ENCODE peak calls at places on chromosome X, in ten cellular contexts. O is CD8-positive, alpha-beta memory T cell; B is fibroblast of lung; D is cardiac muscle cell; M is CD4-positive, alpha-beta memory T cell; F is spleen; L is HCT116; A is left lung; V is upper lobe of right lung; E is CD8-positive, alpha-beta T cell. R is an unnamed sample.

GRCh38 chrX:20418379-20418778 is 151.7 kb upstream of the RPS6KA3 start:
- DNase-seq in L (no peak), A (no peak), F (no peak), E (no peak), M (no peak), V (no peak), B (no peak), D (no peak), O (no peak), R (peak; percentile 16)

GRCh38 chrX:101347859-101348451 is 587 bp downstream of the TIMM8A start:
- DNase-seq in V (no peak), D (peak; percentile 39), A (no peak), B (peak; percentile 9), E (no peak), M (no peak), F (no peak), L (no peak), O (no peak), R (no peak)

GRCh38 chrX:24260827-24261550 is 52.9 kb downstream of the SUPT20HL2 start:
- DNase-seq in V (no peak), E (no peak), O (no peak), F (no peak), D (peak; percentile 82), B (peak; percentile 61), M (no peak), L (no peak), A (peak; percentile 70), R (no peak)

GRCh38 chrX:34653811-34654210 is 3.3 kb downstream of the TMEM47 start:
- DNase-seq in B (peak; percentile 44), D (no peak), M (no peak), L (no peak), V (no peak), F (no peak), A (no peak), O (no peak), E (no peak), R (no peak)

GRCh38 chrX:71081348-71082148 is 13.4 kb upstream of the SNX12 start:
- DNase-seq in B (peak; percentile 50), L (no peak), V (no peak), D (peak; percentile 63), M (no peak), A (no peak), E (no peak), F (no peak), O (no peak), R (no peak)

GRCh38 chrX:39756086-39756883 is 341.5 kb downstream of the BCOR start:
- DNase-seq in M (no peak), L (no peak), O (no peak), D (no peak), E (no peak), A (no peak), V (no peak), F (no peak), B (no peak), R (no peak)

GRCh38 chrX:7987160-7987992 is 60.2 kb upstream of the PNPLA4 start:
- DNase-seq in E (no peak), F (no peak), D (no peak), M (no peak), V (no peak), O (no peak), L (no peak), B (no peak), A (no peak), R (no peak)

GRCh38 chrX:74505437-74505836 is 84.1 kb downstream of the SLC16A2 start:
- DNase-seq in M (no peak), O (no peak), E (no peak), F (no peak), L (no peak), D (no peak), V (no peak), B (no peak), A (no peak), R (no peak)

GRCh38 chrX:97027384-97027922 is 143.7 kb downstream of the RPA4 start:
- DNase-seq in M (no peak), V (no peak), L (no peak), B (no peak), O (no peak), F (no peak), A (no peak), E (no peak), D (no peak), R (no peak)

GRCh38 chrX:24298191-24298590 is 15.7 kb downstream of the SUPT20HL2 start:
- DNase-seq in L (no peak), V (no peak), A (no peak), B (no peak), M (no peak), F (no peak), E (no peak), D (no peak), O (no peak), R (no peak)

GRCh38 chrX:134542485-134542884 is 82.5 kb downstream of the HPRT1 start:
- DNase-seq in M (no peak), O (no peak), B (peak; percentile 80), D (peak; percentile 88), E (no peak), A (no peak), V (no peak), L (no peak), F (no peak), R (no peak)

GRCh38 chrX:40152706-40153334 is 55.1 kb upstream of the BCOR start:
- DNase-seq in D (no peak), A (no peak), M (no peak), B (no peak), L (no peak), F (peak; percentile 86), E (no peak), O (no peak), V (peak; percentile 83), R (no peak)

GRCh38 chrX:137428251-137428661 is 137.7 kb upstream of the ZIC3 start:
- DNase-seq in D (peak; percentile 15), B (no peak), O (no peak), E (no peak), M (no peak), F (no peak), L (no peak), V (no peak), A (no peak), R (no peak)

GRCh38 chrX:137430301-137430700 is 135.6 kb upstream of the ZIC3 start:
- DNase-seq in V (no peak), L (no peak), M (no peak), O (no peak), A (no peak), B (no peak), D (no peak), E (no peak), F (no peak), R (no peak)

GRCh38 chrX:137427061-137427778 is 138.7 kb upstream of the ZIC3 start:
- DNase-seq in M (no peak), F (no peak), D (no peak), V (no peak), A (no peak), B (no peak), E (no peak), O (no peak), L (no peak), R (no peak)

GRCh38 chrX:137427813-137428212 is 138.1 kb upstream of the ZIC3 start:
- DNase-seq in D (peak; percentile 7), E (no peak), B (peak; percentile 0), O (no peak), L (no peak), V (no peak), A (no peak), M (no peak), F (no peak), R (no peak)

DNA sequence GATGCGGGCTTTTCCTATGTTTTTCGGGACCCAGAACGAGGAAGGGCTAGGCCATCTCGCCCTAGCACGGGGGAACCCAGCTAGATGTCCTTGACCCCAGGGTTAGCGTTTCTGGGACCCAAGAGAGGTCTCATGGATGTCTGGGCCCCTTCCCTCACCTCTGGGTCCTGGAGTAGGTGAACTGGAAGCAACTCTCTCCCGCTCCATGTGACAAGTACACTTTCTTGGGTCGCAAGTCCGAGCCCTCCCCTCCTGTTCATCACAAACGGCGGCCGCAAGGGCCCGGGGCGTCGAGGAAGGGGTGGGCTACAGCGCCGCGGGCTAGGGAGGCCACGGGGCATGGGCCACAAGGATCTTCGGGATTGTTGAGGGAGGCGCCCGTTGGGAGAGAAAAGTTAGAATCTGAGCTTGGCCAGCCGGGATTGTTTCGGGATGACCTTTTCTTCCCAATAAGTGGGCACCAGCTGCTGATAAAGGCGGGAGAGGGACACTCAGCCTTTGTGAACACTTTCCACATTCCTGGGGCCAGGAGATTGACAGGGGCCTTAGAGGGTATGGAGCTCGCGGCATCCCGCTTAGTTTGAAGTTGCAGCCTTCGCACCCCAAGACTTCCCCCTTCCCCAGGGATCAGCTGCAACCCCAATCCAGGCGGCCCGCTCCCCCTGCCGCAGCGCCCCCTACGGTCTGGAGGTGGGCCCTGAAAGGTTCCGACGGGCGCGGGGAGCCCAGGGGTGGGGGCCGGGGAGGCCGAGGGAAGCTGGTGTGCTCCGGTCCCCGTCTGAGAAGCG is 137.0 kb upstream of the ZIC3 start:
- DNase-seq in D (no peak), V (no peak), M (no peak), B (no peak), F (no peak), A (no peak), O (no peak), L (no peak), E (no peak), R (no peak)
- H3K27me3 ChIP-seq in D (peaks cover 74% of the 10 kb centered on the region), V (peaks cover 43% of the 10 kb centered on the region), M (peaks cover 4% of the 10 kb centered on the region), B (peaks cover 3% of the 10 kb centered on the region), F (peaks cover 64% of the 10 kb centered on the region), A (peaks cover 78% of the 10 kb centered on the region), O (peaks cover 14% of the 10 kb centered on the region), L (no peaks in the 10 kb centered on the region), E (peaks cover 35% of the 10 kb centered on the region), R (peaks cover 12% of the 10 kb centered on the region)

DNA sequence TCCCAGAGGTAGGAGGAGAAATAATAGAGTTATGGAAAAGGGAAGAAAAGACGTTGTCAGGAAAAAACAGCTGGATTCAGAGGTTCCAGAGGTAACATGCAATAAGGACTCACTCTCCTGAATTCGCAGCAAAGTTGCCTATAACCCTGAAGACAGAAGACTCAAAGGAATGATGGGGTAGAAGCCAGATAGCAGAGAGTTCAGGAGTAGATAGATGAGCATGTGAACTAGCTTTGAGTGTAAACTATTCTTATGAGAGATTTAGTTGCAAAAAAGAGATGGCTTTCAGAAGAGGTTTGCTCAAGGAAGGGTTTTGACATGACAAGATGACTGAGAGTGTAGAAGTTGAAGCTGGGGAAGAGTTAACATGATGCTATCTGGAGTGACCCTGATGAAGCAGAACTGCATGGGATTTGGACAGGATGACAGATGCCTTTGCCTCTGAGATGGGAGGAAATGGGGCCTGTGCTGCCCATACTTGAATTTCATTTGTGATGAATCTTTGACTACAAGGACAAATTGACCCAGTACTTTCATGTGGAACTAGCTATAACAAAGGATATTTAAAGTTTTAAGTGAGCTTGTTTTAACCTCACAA is 73.9 kb downstream of the AMELX start:
- DNase-seq in F (no peak), M (no peak), V (no peak), B (no peak), E (no peak), O (no peak), L (no peak), D (no peak), A (no peak), R (no peak)
- H3K27ac ChIP-seq in F (no peak overlapping the region), M (no peak overlapping the region), V (no peak overlapping the region), B (no peak overlapping the region), E (no peak overlapping the region), O (peak overlapping the region; percentile 43), L (no peak overlapping the region), D (no peak overlapping the region), A (peak overlapping the region; percentile 28), R (no peak overlapping the region)

GRCh38 chrX:10512258-10512657 is 108.1 kb downstream of the MID1 start:
- DNase-seq in O (no peak), E (no peak), B (peak; percentile 42), M (no peak), L (no peak), V (no peak), A (no peak), F (no peak), D (peak; percentile 24), R (no peak)
- H3K9me3 ChIP-seq in O (no peaks in the 10 kb centered on the region), E (no peaks in the 10 kb centered on the region), B (no peaks in the 10 kb centered on the region), M (no peaks in the 10 kb centered on the region), L (no peaks in the 10 kb centered on the region), V (no peaks in the 10 kb centered on the region), A (no peaks in the 10 kb centered on the region), F (no peaks in the 10 kb centered on the region), D (no peaks in the 10 kb centered on the region), R (no peaks in the 10 kb centered on the region)

GRCh38 chrX:115467961-115468360 is 93.0 kb upstream of the PLS3 start:
- DNase-seq in D (no peak), F (no peak), B (no peak), M (no peak), E (no peak), L (no peak), V (no peak), O (no peak), A (no peak), R (no peak)
- H3K27me3 ChIP-seq in D (no peaks in the 10 kb centered on the region), F (no peaks in the 10 kb centered on the region), B (no peaks in the 10 kb centered on the region), M (no peaks in the 10 kb centered on the region), E (no peaks in the 10 kb centered on the region), L (no peaks in the 10 kb centered on the region), V (no peaks in the 10 kb centered on the region), O (no peaks in the 10 kb centered on the region), A (no peaks in the 10 kb centered on the region), R (no peaks in the 10 kb centered on the region)

R was measured in CD4-positive, CD25-positive, alpha-beta regulatory T cell.